ENCODE peak calls at places on chromosomes 1 and 21, in eight cellular contexts. Q is prostate gland; M is AG09309; J is fibroblast of pulmonary artery; E is CD8-positive, alpha-beta memory T cell; X is fibroblast of the aortic adventitia; H is mucosa of descending colon; Z is astrocyte of the spinal cord. Y is an unnamed sample.

GRCh38 chr1:55848906-55849305 is 633.7 kb upstream of the USP24 start:
- DNase-seq in Q (no peak), M (no peak), J (peak; percentile 56), E (no peak), X (peak; percentile 69), H (no peak), Z (no peak), Y (no peak)

GRCh38 chr1:159089184-159089791 is 12.7 kb upstream of the AIM2 start:
- DNase-seq in Q (no peak), M (no peak), J (no peak), E (peak; percentile 3), X (no peak), H (no peak), Z (no peak), Y (no peak)

GRCh38 chr1:6483010-6483760 is 8.3 kb downstream of the PLEKHG5 start:
- DNase-seq in Q (no peak), M (no peak), J (no peak), E (no peak), X (no peak), H (peak; percentile 86), Z (no peak), Y (no peak)

GRCh38 chr1:221444346-221444745 is 297.5 kb downstream of the DUSP10 start:
- DNase-seq in Q (no peak), M (no peak), J (peak; percentile 70), E (no peak), X (peak; percentile 47), H (no peak), Z (no peak), Y (no peak)

GRCh38 chr1:3128431-3129132 is 59.6 kb downstream of the PRDM16 start:
- DNase-seq in Q (no peak), M (no peak), J (no peak), E (no peak), X (no peak), H (no peak), Z (no peak), Y (no peak)

GRCh38 chr21:28207776-28208175 is 784.9 kb downstream of the LTN1 start:
- DNase-seq in Q (no peak), M (peak; percentile 55), J (peak; percentile 45), E (no peak), X (peak; percentile 85), H (no peak), Z (peak; percentile 71), Y (no peak)

GRCh38 chr1:189500777-189501176 is 976.9 kb downstream of the BRINP3 start:
- DNase-seq in Q (no peak), M (no peak), J (no peak), E (no peak), X (no peak), H (no peak), Z (peak; percentile 21), Y (no peak)

GRCh38 chr1:240946926-240947325 is 335.0 kb upstream of the GREM2 start:
- DNase-seq in Q (peak; percentile 14), M (peak; percentile 29), J (peak; percentile 42), E (no peak), X (peak; percentile 67), H (no peak), Z (peak; percentile 47), Y (no peak)

GRCh38 chr1:210815641-210816040 is 318.3 kb downstream of the KCNH1 start:
- DNase-seq in Q (no peak), M (no peak), J (no peak), E (no peak), X (no peak), H (no peak), Z (no peak), Y (no peak)

GRCh38 chr1:156489166-156489934 is 11.2 kb downstream of the MEF2D start:
- DNase-seq in Q (no peak), M (no peak), J (no peak), E (peak; percentile 33), X (no peak), H (peak; percentile 68), Z (no peak), Y (peak; percentile 75)

GRCh38 chr1:66450043-66450514 is 83.9 kb upstream of the SGIP1 start:
- DNase-seq in Q (no peak), M (no peak), J (no peak), E (no peak), X (peak; percentile 57), H (no peak), Z (no peak), Y (no peak)

GRCh38 chr1:206066479-206067171 is 13.7 kb downstream of the RHEX start:
- DNase-seq in Q (no peak), M (no peak), J (no peak), E (no peak), X (no peak), H (no peak), Z (no peak), Y (no peak)

GRCh38 chr1:33347650-33347992 is 26.7 kb upstream of the A3GALT2 start:
- DNase-seq in Q (no peak), M (no peak), J (peak; percentile 68), E (no peak), X (peak; percentile 73), H (no peak), Z (no peak), Y (no peak)

GRCh38 chr1:17915511-17916205 is 160.5 kb downstream of the ACTL8 start:
- DNase-seq in Q (no peak), M (no peak), J (no peak), E (no peak), X (no peak), H (no peak), Z (no peak), Y (no peak)

GRCh38 chr1:212908971-212909370 is 41.4 kb upstream of the VASH2 start:
- DNase-seq in Q (no peak), M (no peak), J (no peak), E (no peak), X (no peak), H (no peak), Z (no peak), Y (no peak)

GRCh38 chr1:159510223-159510530 is 25.6 kb downstream of the OR10J5 start:
- DNase-seq in Q (no peak), M (no peak), J (no peak), E (no peak), X (peak; percentile 2), H (no peak), Z (no peak), Y (no peak)

GRCh38 chr1:18818036-18818435 is 41.4 kb downstream of the TAS1R2 start:
- DNase-seq in Q (no peak), M (no peak), J (no peak), E (no peak), X (no peak), H (no peak), Z (no peak), Y (no peak)

GRCh38 chr1:224199679-224200078 is 16.6 kb downstream of the DEGS1 start:
- DNase-seq in Q (peak; percentile 73), M (no peak), J (no peak), E (no peak), X (no peak), H (no peak), Z (no peak), Y (no peak)

GRCh38 chr1:214952648-214953047 is 129.9 kb upstream of the KCNK2 start:
- DNase-seq in Q (no peak), M (no peak), J (no peak), E (no peak), X (no peak), H (no peak), Z (no peak), Y (no peak)

GRCh38 chr21:35796834-35797233 is 263.5 kb downstream of the SETD4 start:
- DNase-seq in Q (no peak), M (no peak), J (peak; percentile 9), E (no peak), X (peak; percentile 24), H (no peak), Z (no peak), Y (no peak)

GRCh38 chr1:8318436-8318835 is 522 bp downstream of the SLC45A1 start:
- DNase-seq in Q (no peak), M (no peak), J (no peak), E (no peak), X (no peak), H (no peak), Z (no peak), Y (no peak)

GRCh38 chr1:32242341-32242851 is 4.6 kb upstream of the FAM167B start:
- DNase-seq in Q (no peak), M (no peak), J (peak; percentile 47), E (no peak), X (peak; percentile 58), H (no peak), Z (no peak), Y (no peak)
- H3K4me3 ChIP-seq in Q (no peak overlapping the region), M (no peak overlapping the region), J (peak overlapping the region; percentile 30), E (no peak overlapping the region), X (peak overlapping the region; percentile 56), H (no peak overlapping the region), Z (no peak overlapping the region), Y (no peak overlapping the region)

GRCh38 chr1:50275564-50275963 is 147.7 kb downstream of the DMRTA2 start:
- DNase-seq in Q (no peak), M (no peak), J (no peak), E (no peak), X (no peak), H (no peak), Z (no peak), Y (no peak)
- H3K4me3 ChIP-seq in Q (no peak overlapping the region), M (no peak overlapping the region), J (no peak overlapping the region), E (no peak overlapping the region), X (no peak overlapping the region), H (no peak overlapping the region), Z (no peak overlapping the region), Y (no peak overlapping the region)

GRCh38 chr1:43534256-43534655 is 3.6 kb downstream of the PTPRF start:
- DNase-seq in Q (no peak), M (no peak), J (no peak), E (no peak), X (no peak), H (no peak), Z (no peak), Y (no peak)

GRCh38 chr1:43531453-43531905 is 796 bp downstream of the PTPRF start:
- DNase-seq in Q (peak; percentile 62), M (no peak), J (no peak), E (no peak), X (no peak), H (peak; percentile 70), Z (no peak), Y (no peak)

GRCh38 chr1:43533615-43534014 is 2.9 kb downstream of the PTPRF start:
- DNase-seq in Q (no peak), M (no peak), J (no peak), E (no peak), X (no peak), H (no peak), Z (no peak), Y (no peak)

GRCh38 chr1:43531906-43532584 is 1.4 kb downstream of the PTPRF start:
- DNase-seq in Q (no peak), M (no peak), J (no peak), E (no peak), X (no peak), H (no peak), Z (no peak), Y (no peak)

DNA sequence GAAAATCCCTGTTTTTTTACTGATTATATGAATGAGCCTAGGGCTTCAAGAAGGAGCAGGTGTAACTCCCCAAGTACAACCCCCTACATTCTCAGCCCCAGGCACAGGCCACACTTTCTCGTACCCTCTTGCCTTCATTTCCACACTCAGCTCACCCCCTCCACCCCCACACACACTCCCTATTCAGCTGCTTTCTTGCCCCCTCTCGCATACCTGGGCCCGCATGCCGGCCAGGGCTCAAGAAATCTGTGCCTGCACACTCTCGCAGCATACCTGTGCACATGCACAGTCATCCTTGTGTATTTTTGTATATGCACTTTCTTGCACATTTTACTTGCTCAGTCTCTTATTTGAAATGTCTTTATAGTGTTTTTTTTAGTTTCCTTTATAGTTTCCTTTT is 2.0 kb downstream of the PTPRF start:
- DNase-seq in Q (no peak), M (no peak), J (no peak), E (no peak), X (no peak), H (no peak), Z (no peak), Y (no peak)
- H3K4me3 ChIP-seq in Q (peak overlapping the region; percentile 95), M (no peak overlapping the region), J (no peak overlapping the region), E (no peak overlapping the region), X (no peak overlapping the region), H (no peak overlapping the region), Z (no peak overlapping the region), Y (no peak overlapping the region)

GRCh38 chr1:203860396-203860951 is 925 bp upstream of the SNRPE start:
- DNase-seq in Q (peak; percentile 85), M (peak; percentile 10), J (peak; percentile 23), E (no peak), X (peak; percentile 61), H (no peak), Z (peak; percentile 50), Y (no peak)
- H3K4me3 ChIP-seq in Q (peak overlapping the region; percentile 79), M (no peak overlapping the region), J (peak overlapping the region; percentile 95), E (no peak overlapping the region), X (peak overlapping the region; percentile 47), H (no peak overlapping the region), Z (peak overlapping the region; percentile 100), Y (no peak overlapping the region)